ENCODE peak calls at places on chromosomes 2 and 18, in eight cellular contexts. F is K562, E is SK-N-SH, R is stomach, M is GM12878, C is prostate gland, L is transverse colon, U is spleen. J is an unnamed sample.

GRCh38 chr2:10890706-10891270 is 20.9 kb upstream of the KCNF1 start:
- DNase-seq in F (no peak), C (no peak), L (no peak), M (no peak), U (no peak), R (no peak), E (no peak), J (no peak)

GRCh38 chr2:96876811-96877437 is 7.0 kb upstream of the SEMA4C start:
- DNase-seq in R (no peak), M (no peak), F (no peak), U (no peak), L (no peak), E (no peak), C (no peak), J (no peak)

GRCh38 chr2:112666764-112667122 is 21.0 kb downstream of the SLC20A1 start:
- DNase-seq in C (no peak), E (no peak), R (no peak), L (no peak), F (peak), M (no peak), U (no peak), J (no peak)

GRCh38 chr18:33116376-33116775 is 324.1 kb downstream of the CCDC178 start:
- DNase-seq in L (peak), U (peak), C (peak), F (no peak), E (no peak), R (peak), M (no peak), J (no peak)

GRCh38 chr18:8003878-8004675 is 437.0 kb downstream of the PTPRM start:
- DNase-seq in R (no peak), L (no peak), C (no peak), M (no peak), E (no peak), U (no peak), F (no peak), J (no peak)

GRCh38 chr2:234305846-234306245 is 191.0 kb downstream of the ARL4C start:
- DNase-seq in U (no peak), E (no peak), C (no peak), L (no peak), R (no peak), M (no peak), F (no peak), J (no peak)

GRCh38 chr2:20050104-20050711 is 1.2 kb downstream of the LAPTM4A start:
- DNase-seq in E (peak), M (peak), R (no peak), F (peak), C (peak), L (peak), U (no peak), J (no peak)

GRCh38 chr2:86046985-86047384 is 58.7 kb downstream of the POLR1A start:
- DNase-seq in C (peak), L (no peak), E (no peak), F (no peak), U (no peak), M (no peak), R (no peak), J (peak)

GRCh38 chr18:38940475-38940862 is 1374.9 kb upstream of the CELF4 start:
- DNase-seq in F (no peak), R (no peak), C (no peak), U (no peak), M (no peak), L (no peak), E (no peak), J (no peak)

GRCh38 chr18:23938901-23939341 is 75.6 kb upstream of the TTC39C start:
- DNase-seq in M (no peak), R (no peak), E (no peak), C (no peak), U (no peak), L (no peak), F (no peak), J (no peak)

GRCh38 chr18:23939896-23940295 is 74.7 kb upstream of the TTC39C start:
- DNase-seq in R (no peak), E (peak), C (no peak), U (no peak), M (no peak), F (no peak), L (no peak), J (no peak)

GRCh38 chr18:23938046-23938756 is 76.4 kb upstream of the TTC39C start:
- DNase-seq in C (no peak), M (no peak), L (no peak), R (no peak), F (peak), E (no peak), U (no peak), J (no peak)

GRCh38 chr18:23936371-23936958 is 78.1 kb upstream of the TTC39C start:
- DNase-seq in M (no peak), L (no peak), U (no peak), R (no peak), E (no peak), C (no peak), F (no peak), J (no peak)

DNA sequence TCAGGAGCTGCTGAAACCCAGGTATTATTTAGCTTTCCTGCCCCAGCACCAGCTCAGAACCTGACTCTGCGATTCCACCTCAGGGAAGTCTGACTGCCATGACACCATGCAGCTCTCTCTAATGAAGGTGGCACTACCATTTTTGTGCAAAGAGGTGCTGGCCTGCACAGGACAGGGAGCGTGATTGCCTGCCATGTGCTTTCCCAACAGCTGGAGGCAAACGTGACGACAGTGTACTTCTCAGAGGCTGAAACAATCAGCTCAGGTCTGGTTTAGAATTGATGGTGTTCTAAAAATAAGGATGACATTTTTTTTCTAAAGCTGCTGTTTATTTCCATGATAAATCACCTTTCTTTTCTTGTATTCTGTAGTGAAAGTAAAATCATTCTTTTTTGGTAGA is 75.2 kb upstream of the TTC39C start:
- DNase-seq in M (no peak), F (no peak), L (no peak), C (no peak), R (no peak), E (no peak), U (no peak), J (no peak)
- TF ChIP-seq POLR2AphosphoS5 in M (no peak), F (no peak), L (no peak), C (no peak), R (peak), E (no peak), U (no peak), J (peak)

GRCh38 chr2:74204436-74204835 is 6.0 kb downstream of the MTHFD2 start:
- DNase-seq in L (no peak), U (no peak), R (no peak), C (no peak), F (no peak), E (no peak), M (no peak), J (no peak)

GRCh38 chr2:74199871-74200305 is 1.5 kb downstream of the MTHFD2 start:
- DNase-seq in C (no peak), M (no peak), F (no peak), E (no peak), U (no peak), L (no peak), R (no peak), J (no peak)

GRCh38 chr2:74201196-74201595 is 2.8 kb downstream of the MTHFD2 start:
- DNase-seq in E (no peak), L (no peak), M (no peak), F (no peak), R (no peak), C (no peak), U (no peak), J (no peak)

GRCh38 chr2:74199275-74199701 is 873 bp downstream of the MTHFD2 start:
- DNase-seq in C (no peak), M (no peak), R (no peak), F (no peak), U (no peak), L (no peak), E (no peak), J (no peak)

GRCh38 chr2:74201596-74201995 is 3.2 kb downstream of the MTHFD2 start:
- DNase-seq in R (no peak), F (no peak), E (no peak), M (no peak), C (no peak), L (no peak), U (no peak), J (no peak)
- H3K27ac ChIP-seq in R (no peak), F (no peak), E (no peak), M (peak), C (peak), L (peak), U (peak), J (no peak)

GRCh38 chr18:57698571-57699276 is 77.1 kb upstream of the NARS1 start:
- DNase-seq in L (no peak), C (peak), E (no peak), U (no peak), F (no peak), M (no peak), R (no peak), J (no peak)
- TF ChIP-seq POLR2AphosphoS5 in L (no peak), C (peak), E (no peak), U (no peak), F (no peak), M (no peak), R (no peak), J (peak)

GRCh38 chr2:101740555-101740964 is 43.1 kb downstream of the MAP4K4 start:
- DNase-seq in L (no peak), E (no peak), F (no peak), C (no peak), U (no peak), M (no peak), R (no peak), J (no peak)
- H3K27ac ChIP-seq in L (no peak), E (no peak), F (no peak), C (no peak), U (no peak), M (no peak), R (no peak), J (no peak)

GRCh38 chr18:75164479-75164878 is 44.5 kb downstream of the PTGR3 start:
- DNase-seq in U (no peak), E (no peak), M (no peak), F (no peak), R (no peak), L (no peak), C (no peak), J (no peak)

GRCh38 chr18:75162978-75163377 is 46.0 kb downstream of the PTGR3 start:
- DNase-seq in L (no peak), E (no peak), F (no peak), R (no peak), M (no peak), C (no peak), U (no peak), J (no peak)

GRCh38 chr18:75161629-75162028 is 47.3 kb downstream of the PTGR3 start:
- DNase-seq in E (no peak), L (peak), U (no peak), M (no peak), R (peak), C (no peak), F (no peak), J (no peak)

GRCh38 chr18:75163736-75164135 is 45.2 kb downstream of the PTGR3 start:
- DNase-seq in F (no peak), U (no peak), C (no peak), M (no peak), E (no peak), R (no peak), L (no peak), J (no peak)

GRCh38 chr18:75162467-75162866 is 46.5 kb downstream of the PTGR3 start:
- DNase-seq in U (no peak), R (no peak), C (no peak), E (no peak), M (no peak), F (no peak), L (no peak), J (no peak)
- TF ChIP-seq POLR2AphosphoS5 in U (no peak), R (no peak), C (no peak), E (no peak), M (no peak), F (no peak), L (no peak), J (no peak)

DNA sequence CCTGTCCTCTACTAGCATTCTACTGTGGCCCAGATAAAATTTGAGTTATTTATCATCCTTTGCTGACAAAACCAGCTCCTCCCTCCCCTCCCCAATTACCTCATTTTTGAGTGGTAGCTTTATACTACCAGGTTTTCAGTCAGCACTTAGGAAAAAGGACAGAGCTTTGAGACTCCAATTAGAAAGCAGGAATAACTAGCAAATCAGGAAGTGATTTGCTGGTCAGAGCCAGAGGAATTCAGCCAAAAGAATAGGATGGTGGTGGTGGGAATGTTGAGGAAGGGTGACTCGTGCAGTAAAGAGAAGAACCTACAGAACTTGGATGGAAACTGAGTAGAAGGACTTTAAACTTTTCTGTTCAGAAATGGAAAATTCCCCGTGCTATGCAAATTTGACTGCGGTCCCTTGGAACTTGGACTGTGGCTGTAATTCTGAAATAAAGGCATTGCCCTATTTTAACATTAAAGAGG is 3.7 kb downstream of the MYL12B start:
- DNase-seq in E (no peak), C (no peak), R (no peak), M (no peak), F (no peak), L (no peak), U (no peak), J (no peak)
- H3K27ac ChIP-seq in E (no peak), C (no peak), R (no peak), M (peak), F (peak), L (no peak), U (no peak), J (no peak)

DNA sequence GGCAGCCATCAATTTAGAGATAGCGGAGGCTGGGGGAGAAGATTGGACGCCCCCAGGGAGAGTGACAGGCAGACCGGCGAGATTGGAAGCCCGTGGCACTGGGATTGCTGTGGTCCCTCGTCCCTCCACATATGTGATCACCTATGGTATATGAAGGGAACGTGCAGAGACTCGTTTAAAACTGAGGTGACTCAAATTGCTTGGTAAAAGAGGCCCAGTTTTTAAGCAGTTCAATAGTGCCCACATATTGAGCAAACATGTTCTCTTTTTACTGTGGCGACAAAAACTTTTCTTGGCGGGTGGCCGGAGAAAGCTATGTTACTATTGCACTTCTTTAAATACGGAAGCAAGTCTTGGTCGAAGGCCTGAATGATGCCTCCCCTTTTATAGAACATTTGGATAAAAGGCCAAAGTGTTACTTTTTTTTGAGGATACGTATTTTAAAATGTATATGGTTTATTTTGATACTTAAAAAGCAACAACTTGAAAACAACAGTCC is 9.1 kb downstream of the B3GNT2 start:
- DNase-seq in C (peak), R (no peak), M (no peak), L (no peak), F (no peak), E (no peak), U (no peak), J (no peak)
- TF ChIP-seq POLR2AphosphoS5 in C (peak), R (no peak), M (peak), L (no peak), F (no peak), E (no peak), U (no peak), J (no peak)

DNA sequence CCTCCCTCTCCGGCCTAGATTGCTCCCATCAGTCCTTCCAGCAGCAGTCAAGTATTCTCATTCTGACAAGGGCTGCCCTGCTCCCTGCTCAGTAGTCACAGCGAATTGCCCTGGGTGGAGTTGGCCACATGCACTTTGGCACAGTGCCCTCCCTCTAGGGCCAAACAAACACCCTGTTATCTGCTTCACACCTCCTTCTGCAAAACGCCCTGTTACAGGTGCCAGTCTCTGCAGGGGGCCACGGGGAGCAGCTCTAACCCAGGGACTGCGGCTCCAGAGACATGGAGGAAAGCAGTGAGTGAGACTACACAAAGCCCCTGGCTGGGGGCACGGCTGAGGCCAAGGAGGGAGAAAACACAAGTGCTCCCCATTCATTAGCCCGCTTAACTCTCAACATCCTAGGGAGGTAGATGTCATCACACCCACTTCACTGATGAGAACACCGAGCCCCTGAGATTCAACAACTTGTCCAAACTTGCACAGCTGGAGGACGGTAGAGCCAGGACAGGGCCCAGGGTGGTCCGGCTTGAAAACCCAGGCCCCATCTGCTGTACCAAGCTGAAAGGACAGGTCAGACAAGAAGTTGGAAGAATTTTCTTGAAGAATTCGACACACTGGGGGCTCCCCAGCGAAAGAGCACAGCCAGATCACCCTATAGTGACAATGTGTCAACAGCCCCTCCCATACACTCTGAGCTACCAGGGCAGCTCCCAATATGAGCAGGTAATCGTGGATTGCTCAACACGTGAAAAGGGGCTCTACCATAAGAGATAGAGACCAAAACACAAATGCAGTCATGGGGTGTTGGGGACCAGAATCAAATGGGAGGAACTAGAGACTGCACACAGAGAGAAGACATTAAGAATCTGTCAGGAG is 8.7 kb upstream of the TFCP2L1 start:
- DNase-seq in E (no peak), L (peak), M (no peak), R (peak), C (no peak), F (no peak), U (no peak), J (no peak)
- H3K27ac ChIP-seq in E (no peak), L (peak), M (no peak), R (peak), C (no peak), F (no peak), U (no peak), J (no peak)